ENCODE peak calls at places on chromosome 22, in seven cellular contexts. One of them, this sample, is unnamed.
A peak's percentile ranks its signal among the peaks of the same experiment; 100 is the strongest.

GRCh38 chr22:26086359-26086758 is 82.9 kb upstream of the SEZ6L start:
- DNase-seq in right cardiac atrium: no peak
- DNase-seq in stomach: no peak
- DNase-seq in cardiac muscle cell: no peak
- DNase-seq in aorta: no peak
- DNase-seq in heart right ventricle: no peak
- DNase-seq in WERI-Rb-1: no peak
- DNase-seq in this sample: no peak

GRCh38 chr22:19874307-19875060 is 19.8 kb upstream of the GNB1L start:
- DNase-seq in right cardiac atrium: peak; percentile 70
- DNase-seq in stomach: peak; percentile 47
- DNase-seq in cardiac muscle cell: no peak
- DNase-seq in aorta: peak; percentile 49
- DNase-seq in heart right ventricle: peak; percentile 30
- DNase-seq in WERI-Rb-1: peak; percentile 85
- DNase-seq in this sample: peak; percentile 89

GRCh38 chr22:39283312-39284141 is 35.9 kb downstream of the RPL3 start:
- DNase-seq in right cardiac atrium: peak; percentile 86
- DNase-seq in stomach: peak; percentile 60
- DNase-seq in cardiac muscle cell: peak; percentile 69
- DNase-seq in aorta: peak; percentile 84
- DNase-seq in heart right ventricle: peak; percentile 72
- DNase-seq in WERI-Rb-1: no peak
- DNase-seq in this sample: no peak

GRCh38 chr22:29748248-29748893 is 18.4 kb downstream of the ZMAT5 start:
- DNase-seq in right cardiac atrium: no peak
- DNase-seq in stomach: no peak
- DNase-seq in cardiac muscle cell: no peak
- DNase-seq in aorta: no peak
- DNase-seq in heart right ventricle: no peak
- DNase-seq in WERI-Rb-1: no peak
- DNase-seq in this sample: no peak

GRCh38 chr22:44325718-44326548 is 13.2 kb upstream of the SHISAL1 start:
- DNase-seq in right cardiac atrium: no peak
- DNase-seq in stomach: no peak
- DNase-seq in cardiac muscle cell: peak; percentile 61
- DNase-seq in aorta: no peak
- DNase-seq in heart right ventricle: no peak
- DNase-seq in WERI-Rb-1: no peak
- DNase-seq in this sample: no peak

GRCh38 chr22:29815580-29815979 is 22.5 kb downstream of the ASCC2 start:
- DNase-seq in right cardiac atrium: no peak
- DNase-seq in stomach: no peak
- DNase-seq in cardiac muscle cell: no peak
- DNase-seq in aorta: no peak
- DNase-seq in heart right ventricle: no peak
- DNase-seq in WERI-Rb-1: no peak
- DNase-seq in this sample: no peak

GRCh38 chr22:27698830-27699229 is 102.7 kb downstream of the MN1 start:
- DNase-seq in right cardiac atrium: no peak
- DNase-seq in stomach: no peak
- DNase-seq in cardiac muscle cell: no peak
- DNase-seq in aorta: no peak
- DNase-seq in heart right ventricle: no peak
- DNase-seq in WERI-Rb-1: no peak
- DNase-seq in this sample: no peak

GRCh38 chr22:20237480-20238440 is 30.4 kb downstream of the RTN4R start:
- DNase-seq in right cardiac atrium: no peak
- DNase-seq in stomach: no peak
- DNase-seq in cardiac muscle cell: no peak
- DNase-seq in aorta: no peak
- DNase-seq in heart right ventricle: no peak
- DNase-seq in WERI-Rb-1: no peak
- DNase-seq in this sample: no peak

GRCh38 chr22:35539910-35540599 is 576 bp upstream of the RASD2 start:
- DNase-seq in right cardiac atrium: peak; percentile 84
- DNase-seq in stomach: peak; percentile 66
- DNase-seq in cardiac muscle cell: peak; percentile 47
- DNase-seq in aorta: peak; percentile 72
- DNase-seq in heart right ventricle: peak; percentile 77
- DNase-seq in WERI-Rb-1: peak; percentile 56
- DNase-seq in this sample: peak; percentile 62

GRCh38 chr22:36334838-36335603 is 52.7 kb downstream of the MYH9 start:
- DNase-seq in right cardiac atrium: peak; percentile 73
- DNase-seq in stomach: no peak
- DNase-seq in cardiac muscle cell: peak; percentile 67
- DNase-seq in aorta: peak; percentile 70
- DNase-seq in heart right ventricle: peak; percentile 55
- DNase-seq in WERI-Rb-1: no peak
- DNase-seq in this sample: peak; percentile 60

GRCh38 chr22:39301926-39302325 is 17.5 kb downstream of the RPL3 start:
- DNase-seq in right cardiac atrium: peak; percentile 16
- DNase-seq in stomach: no peak
- DNase-seq in cardiac muscle cell: no peak
- DNase-seq in aorta: no peak
- DNase-seq in heart right ventricle: no peak
- DNase-seq in WERI-Rb-1: no peak
- DNase-seq in this sample: no peak

GRCh38 chr22:31148953-31149627 is 8.8 kb upstream of the PLA2G3 start:
- DNase-seq in right cardiac atrium: peak; percentile 88
- DNase-seq in stomach: peak; percentile 79
- DNase-seq in cardiac muscle cell: peak; percentile 89
- DNase-seq in aorta: peak; percentile 80
- DNase-seq in heart right ventricle: peak; percentile 72
- DNase-seq in WERI-Rb-1: peak; percentile 87
- DNase-seq in this sample: peak; percentile 79

GRCh38 chr22:44319685-44320084 is 6.9 kb upstream of the SHISAL1 start:
- DNase-seq in right cardiac atrium: peak; percentile 1
- DNase-seq in stomach: no peak
- DNase-seq in cardiac muscle cell: no peak
- DNase-seq in aorta: no peak
- DNase-seq in heart right ventricle: no peak
- DNase-seq in WERI-Rb-1: no peak
- DNase-seq in this sample: no peak

GRCh38 chr22:35903571-35904331 is 124.9 kb downstream of the RBFOX2 start:
- DNase-seq in right cardiac atrium: no peak
- DNase-seq in stomach: no peak
- DNase-seq in cardiac muscle cell: no peak
- DNase-seq in aorta: no peak
- DNase-seq in heart right ventricle: no peak
- DNase-seq in WERI-Rb-1: no peak
- DNase-seq in this sample: no peak

GRCh38 chr22:19579880-19580279 is 55.7 kb upstream of the CLDN5 start:
- DNase-seq in right cardiac atrium: no peak
- DNase-seq in stomach: no peak
- DNase-seq in cardiac muscle cell: peak; percentile 19
- DNase-seq in aorta: no peak
- DNase-seq in heart right ventricle: peak; percentile 34
- DNase-seq in WERI-Rb-1: no peak
- DNase-seq in this sample: peak; percentile 22

GRCh38 chr22:41978732-41979131 is 9.5 kb downstream of the SEPTIN3 start:
- DNase-seq in right cardiac atrium: no peak
- DNase-seq in stomach: no peak
- DNase-seq in cardiac muscle cell: no peak
- DNase-seq in aorta: no peak
- DNase-seq in heart right ventricle: no peak
- DNase-seq in WERI-Rb-1: no peak
- DNase-seq in this sample: no peak

GRCh38 chr22:47044722-47045545 is 282.5 kb downstream of the TBC1D22A start:
- DNase-seq in right cardiac atrium: peak; percentile 19
- DNase-seq in stomach: no peak
- DNase-seq in cardiac muscle cell: no peak
- DNase-seq in aorta: no peak
- DNase-seq in heart right ventricle: peak; percentile 4
- DNase-seq in WERI-Rb-1: no peak
- DNase-seq in this sample: no peak

GRCh38 chr22:29871684-29872083 is 11.3 kb upstream of the MTMR3 start:
- DNase-seq in right cardiac atrium: no peak
- DNase-seq in stomach: no peak
- DNase-seq in cardiac muscle cell: no peak
- DNase-seq in aorta: no peak
- DNase-seq in heart right ventricle: no peak
- DNase-seq in WERI-Rb-1: peak; percentile 93
- DNase-seq in this sample: peak; percentile 39

DNA sequence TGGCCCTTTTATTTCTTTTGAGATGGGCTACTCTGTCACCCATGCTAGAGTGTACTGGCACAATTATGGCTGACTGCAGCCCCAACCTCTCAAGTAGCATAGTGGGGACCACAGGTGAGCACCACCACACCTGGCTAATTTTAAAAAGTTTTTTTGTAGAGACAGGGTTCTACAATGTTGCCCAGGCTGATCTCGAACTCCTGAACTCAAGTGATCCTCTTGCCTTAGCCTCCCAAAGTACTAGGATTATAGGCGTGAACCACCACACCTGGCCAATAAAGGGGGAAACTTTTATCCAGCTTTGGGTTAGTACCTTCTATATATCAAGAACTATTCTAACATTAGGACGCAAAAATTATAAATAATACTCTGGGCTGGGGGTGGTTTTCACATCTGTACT is 52.1 kb downstream of the MAPK1 start:
- DNase-seq in right cardiac atrium: no peak
- DNase-seq in stomach: no peak
- DNase-seq in cardiac muscle cell: no peak
- DNase-seq in aorta: no peak
- DNase-seq in heart right ventricle: no peak
- DNase-seq in WERI-Rb-1: no peak
- DNase-seq in this sample: no peak
- H3K27ac ChIP-seq in right cardiac atrium: no peak overlapping the region
- H3K27ac ChIP-seq in stomach: no peak overlapping the region
- H3K27ac ChIP-seq in cardiac muscle cell: no peak overlapping the region
- H3K27ac ChIP-seq in aorta: no peak overlapping the region
- H3K27ac ChIP-seq in heart right ventricle: peak overlapping the region; percentile 78
- H3K27ac ChIP-seq in WERI-Rb-1: no peak overlapping the region
- H3K27ac ChIP-seq in this sample: no peak overlapping the region

DNA sequence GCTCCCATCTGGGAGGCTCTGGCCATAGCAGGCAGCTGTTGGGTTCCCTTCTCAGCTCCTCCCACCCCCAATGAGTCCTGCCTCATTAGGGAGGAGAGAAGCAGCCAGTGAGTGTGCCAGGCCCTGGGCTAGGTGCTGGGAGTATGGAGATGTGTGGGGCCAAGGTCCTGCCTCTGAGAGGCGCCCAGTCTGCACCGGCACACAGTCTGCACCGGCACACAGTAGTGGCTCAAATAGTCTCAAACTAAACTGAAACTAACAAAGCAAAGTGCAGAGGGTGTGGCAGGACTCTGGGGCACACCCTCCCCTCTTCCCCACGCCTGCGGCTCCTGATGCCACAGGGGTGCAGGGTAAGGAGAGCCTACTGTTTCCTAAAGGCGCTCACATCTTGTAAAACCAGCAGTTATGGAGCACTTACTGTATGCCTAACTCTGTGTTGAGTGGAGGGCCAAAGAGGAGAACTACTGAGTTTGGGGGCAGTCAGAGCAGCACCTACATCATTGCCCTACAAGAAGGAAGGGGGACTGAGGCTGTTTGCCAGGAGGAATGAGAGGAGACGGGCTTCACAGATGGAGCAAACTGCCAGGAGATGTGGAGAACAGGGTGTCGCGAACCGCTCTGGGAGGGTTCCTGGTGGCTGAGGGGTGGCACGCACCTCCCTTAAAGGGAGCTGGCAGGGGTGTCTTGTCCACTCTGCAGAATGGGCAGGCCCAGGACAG is 959 bp upstream of the SH3BP1 start:
- DNase-seq in right cardiac atrium: no peak
- DNase-seq in stomach: peak; percentile 43
- DNase-seq in cardiac muscle cell: no peak
- DNase-seq in aorta: no peak
- DNase-seq in heart right ventricle: no peak
- DNase-seq in WERI-Rb-1: no peak
- DNase-seq in this sample: no peak
- H3K4me3 ChIP-seq in right cardiac atrium: no peak overlapping the region
- H3K4me3 ChIP-seq in stomach: peak overlapping the region; percentile 75
- H3K4me3 ChIP-seq in cardiac muscle cell: no peak overlapping the region
- H3K4me3 ChIP-seq in aorta: no peak overlapping the region
- H3K4me3 ChIP-seq in heart right ventricle: peak overlapping the region; percentile 54
- H3K4me3 ChIP-seq in WERI-Rb-1: no peak overlapping the region
- H3K4me3 ChIP-seq in this sample: no peak overlapping the region

DNA sequence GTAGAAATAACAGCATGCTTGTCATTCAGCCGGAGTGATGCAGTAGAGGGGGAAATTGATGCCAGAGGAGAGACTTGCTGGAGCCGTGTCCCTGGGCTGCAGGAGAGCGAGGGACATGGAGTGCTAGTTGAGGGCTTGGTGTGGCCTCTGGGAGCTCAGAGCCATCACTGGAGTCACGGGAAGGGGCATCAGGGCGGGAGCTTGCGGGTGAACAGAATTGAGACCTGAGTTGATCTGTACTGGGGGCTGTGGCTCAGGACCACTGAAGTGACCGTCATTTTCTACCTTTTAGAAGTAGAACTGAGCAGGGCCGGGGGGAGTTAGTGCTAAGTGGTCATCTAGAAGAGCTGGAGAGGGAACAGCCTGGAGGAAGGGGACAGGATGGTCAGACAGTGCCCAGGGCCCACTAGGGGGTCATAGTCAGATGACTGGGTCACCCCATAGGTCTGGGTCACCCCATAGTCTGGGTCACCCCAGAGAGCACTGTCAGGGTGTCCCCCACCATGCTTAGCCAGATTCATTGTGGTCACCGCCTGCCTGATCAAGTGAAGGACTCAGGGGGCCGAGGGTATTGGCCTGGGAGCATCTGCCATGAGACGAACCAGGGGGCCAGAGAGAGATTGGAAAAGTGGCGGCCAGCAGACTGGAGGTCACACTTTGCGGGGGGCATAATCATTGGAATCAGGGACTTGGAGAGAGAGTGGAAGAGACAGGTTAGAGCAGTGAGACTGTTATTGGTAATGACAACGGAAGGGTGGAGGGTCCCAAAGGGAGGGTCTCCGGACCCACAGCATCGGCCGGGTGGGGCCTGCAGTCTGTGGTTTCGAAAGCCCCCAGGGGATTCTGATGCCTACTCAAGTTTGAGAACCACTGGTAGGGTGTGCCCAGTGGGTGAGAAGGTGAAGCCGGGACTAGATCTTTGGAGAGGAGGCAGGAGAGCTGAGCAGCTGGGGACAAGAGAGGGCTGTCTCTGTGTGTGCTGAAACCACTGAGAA is 15.2 kb downstream of the RIBC2 start:
- DNase-seq in right cardiac atrium: no peak
- DNase-seq in stomach: no peak
- DNase-seq in cardiac muscle cell: no peak
- DNase-seq in aorta: no peak
- DNase-seq in heart right ventricle: no peak
- DNase-seq in WERI-Rb-1: no peak
- DNase-seq in this sample: no peak
- H3K27me3 ChIP-seq in right cardiac atrium: no peaks in the 10 kb centered on the region
- H3K27me3 ChIP-seq in stomach: no peaks in the 10 kb centered on the region
- H3K27me3 ChIP-seq in cardiac muscle cell: no peaks in the 10 kb centered on the region
- H3K27me3 ChIP-seq in aorta: no peaks in the 10 kb centered on the region
- H3K27me3 ChIP-seq in heart right ventricle: no peaks in the 10 kb centered on the region
- H3K27me3 ChIP-seq in WERI-Rb-1: no peaks in the 10 kb centered on the region
- H3K27me3 ChIP-seq in this sample: no peaks in the 10 kb centered on the region

DNA sequence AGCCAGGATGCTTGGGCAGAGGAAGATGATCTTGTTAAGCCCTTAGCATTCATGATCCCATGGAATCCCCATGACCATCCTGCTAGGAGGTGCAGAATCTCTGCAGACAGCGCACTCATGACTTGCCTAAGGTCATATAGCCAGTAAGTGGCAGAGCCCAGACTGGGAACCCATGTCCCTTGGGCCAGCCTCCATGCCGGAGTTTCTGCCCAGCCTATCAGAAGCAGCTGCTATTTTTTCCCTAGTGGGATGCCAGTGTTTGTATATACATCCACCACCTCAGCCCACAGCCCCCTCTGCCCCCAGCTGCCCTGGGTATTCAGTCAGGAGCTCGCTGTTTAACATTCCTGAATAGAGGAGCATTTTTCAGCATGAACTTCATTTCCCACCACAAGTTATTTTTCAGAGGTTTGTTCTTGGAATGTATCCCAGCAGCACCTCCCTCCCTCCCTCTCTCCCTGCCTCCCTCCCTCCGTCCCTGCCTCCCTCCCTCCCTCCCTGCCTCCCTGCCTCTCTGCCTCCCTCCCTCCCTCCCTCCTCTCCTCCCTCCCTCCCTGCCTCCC is 34.4 kb upstream of the SUSD2 start:
- DNase-seq in right cardiac atrium: peak; percentile 78
- DNase-seq in stomach: no peak
- DNase-seq in cardiac muscle cell: peak; percentile 85
- DNase-seq in aorta: peak; percentile 74
- DNase-seq in heart right ventricle: no peak
- DNase-seq in WERI-Rb-1: no peak
- DNase-seq in this sample: peak; percentile 93
- H3K27ac ChIP-seq in right cardiac atrium: peak overlapping the region; percentile 73
- H3K27ac ChIP-seq in stomach: peak overlapping the region; percentile 60
- H3K27ac ChIP-seq in cardiac muscle cell: peak overlapping the region; percentile 99
- H3K27ac ChIP-seq in aorta: peak overlapping the region; percentile 96
- H3K27ac ChIP-seq in heart right ventricle: peak overlapping the region; percentile 67
- H3K27ac ChIP-seq in WERI-Rb-1: peak overlapping the region; percentile 23
- H3K27ac ChIP-seq in this sample: peak overlapping the region; percentile 53